ENCODE peak calls at places on chromosomes 2 and 18, in nine cellular contexts. B is right cardiac atrium, V is lung, U is body of pancreas, G is K562, R is NT2/D1, M is upper lobe of left lung, O is cardiac muscle cell, W is endothelial cell of umbilical vein. L is an unnamed sample. For H3K4me1 and H3K9me3, the result is how much of the 10 kb centered on the place peaks cover.

GRCh38 chr2:98507940-98508689 is 63.5 kb downstream of the INPP4A start:
- DNase-seq in M (no peak), U (peak), B (peak), V (no peak), G (peak), W (no peak), O (peak), R (no peak), L (no peak)

GRCh38 chr2:120012771-120013568 is at the start of gene EPB41L5:
- DNase-seq in M (peak), O (peak), R (peak), U (peak), W (peak), G (peak), B (peak), V (peak), L (peak)

GRCh38 chr2:152648336-152648735 is 68.9 kb downstream of the PRPF40A start:
- DNase-seq in M (no peak), O (no peak), R (no peak), G (no peak), W (peak), U (no peak), B (no peak), V (no peak), L (peak)

GRCh38 chr2:241351640-241352031 is 4.4 kb upstream of the FARP2 start:
- DNase-seq in M (no peak), W (no peak), O (no peak), R (no peak), B (no peak), V (no peak), U (no peak), G (no peak), L (no peak)

GRCh38 chr18:38445485-38446145 is 880.0 kb upstream of the CELF4 start:
- DNase-seq in V (no peak), O (no peak), U (no peak), M (no peak), G (no peak), B (no peak), R (no peak), W (no peak), L (no peak)

GRCh38 chr2:8132889-8133288 is 549.0 kb upstream of the ID2 start:
- DNase-seq in U (no peak), G (no peak), R (no peak), B (no peak), W (no peak), M (peak), O (no peak), V (no peak), L (no peak)

GRCh38 chr2:19890104-19890503 is 11.7 kb downstream of the TTC32 start:
- DNase-seq in U (no peak), B (no peak), R (no peak), W (no peak), V (peak), O (no peak), M (no peak), G (no peak), L (peak)

GRCh38 chr2:237260032-237260431 is 153.9 kb downstream of the COL6A3 start:
- DNase-seq in W (no peak), U (no peak), G (no peak), V (no peak), O (no peak), M (no peak), R (no peak), B (no peak), L (no peak)

GRCh38 chr2:160566717-160567116 is 73.1 kb upstream of the RBMS1 start:
- DNase-seq in R (no peak), M (no peak), O (no peak), G (no peak), U (peak), V (no peak), W (no peak), B (no peak), L (no peak)

GRCh38 chr2:173750831-173751230 is 214.3 kb downstream of the SP3 start:
- DNase-seq in M (no peak), B (no peak), G (no peak), W (no peak), V (no peak), U (no peak), O (no peak), R (no peak), L (no peak)

GRCh38 chr2:41722668-41723369 is 325.0 kb upstream of the PKDCC start:
- DNase-seq in V (no peak), B (peak), W (peak), U (no peak), R (no peak), M (no peak), G (no peak), O (no peak), L (no peak)

GRCh38 chr2:9488583-9489547 is 14.5 kb downstream of the IAH1 start:
- DNase-seq in V (no peak), O (no peak), B (no peak), U (no peak), M (no peak), R (no peak), G (no peak), W (no peak), L (no peak)

GRCh38 chr2:28333606-28334526 is 58.8 kb upstream of the FOSL2 start:
- DNase-seq in B (peak), O (no peak), U (peak), W (no peak), G (no peak), V (no peak), M (no peak), R (no peak), L (no peak)

GRCh38 chr18:36814994-36815393 is 13.8 kb downstream of the TPGS2 start:
- DNase-seq in V (no peak), G (peak), M (no peak), R (no peak), O (peak), B (no peak), W (no peak), U (peak), L (no peak)

GRCh38 chr18:51537487-51537886 is 340.0 kb upstream of the MEX3C start:
- DNase-seq in R (no peak), G (no peak), O (peak), U (peak), V (no peak), W (no peak), B (peak), M (no peak), L (no peak)

GRCh38 chr2:64656379-64656778 is 2.7 kb upstream of the SERTAD2 start:
- DNase-seq in B (no peak), G (no peak), O (no peak), U (no peak), V (no peak), W (no peak), M (no peak), R (no peak), L (no peak)

GRCh38 chr2:64659252-64659651 is 5.5 kb upstream of the SERTAD2 start:
- DNase-seq in V (no peak), B (no peak), M (no peak), W (no peak), G (no peak), R (no peak), U (no peak), O (no peak), L (no peak)

GRCh38 chr2:64655873-64656272 is 2.2 kb upstream of the SERTAD2 start:
- DNase-seq in R (no peak), B (no peak), V (no peak), M (no peak), O (no peak), W (no peak), U (no peak), G (no peak), L (no peak)

GRCh38 chr2:64658269-64658668 is 4.6 kb upstream of the SERTAD2 start:
- DNase-seq in O (no peak), B (no peak), V (no peak), M (no peak), R (no peak), G (no peak), U (no peak), W (no peak), L (no peak)

GRCh38 chr2:64657416-64657815 is 3.7 kb upstream of the SERTAD2 start:
- DNase-seq in W (no peak), V (no peak), U (no peak), O (no peak), M (no peak), R (no peak), G (no peak), B (no peak), L (no peak)
- H3K4me1 ChIP-seq in W (under half), V (under half), U (under half), O (under half), M (under half), R (under half), G (under half), B (under half), L (under half)

GRCh38 chr2:234880551-234881211 is 71.1 kb upstream of the SH3BP4 start:
- DNase-seq in M (no peak), R (no peak), U (peak), V (no peak), W (peak), G (no peak), O (no peak), B (no peak), L (no peak)

GRCh38 chr2:234885113-234885512 is 66.7 kb upstream of the SH3BP4 start:
- DNase-seq in W (no peak), O (peak), V (no peak), B (no peak), R (no peak), G (no peak), M (no peak), U (peak), L (no peak)

GRCh38 chr2:234884591-234884990 is 67.2 kb upstream of the SH3BP4 start:
- DNase-seq in R (no peak), O (no peak), W (no peak), U (no peak), G (no peak), M (no peak), V (no peak), B (no peak), L (no peak)

GRCh38 chr2:234879671-234880455 is 72.0 kb upstream of the SH3BP4 start:
- DNase-seq in U (peak), V (no peak), G (no peak), R (no peak), M (no peak), O (no peak), W (peak), B (no peak), L (no peak)

GRCh38 chr2:234881413-234882241 is 70.2 kb upstream of the SH3BP4 start:
- DNase-seq in B (peak), R (peak), W (peak), V (peak), G (peak), O (peak), U (peak), M (no peak), L (peak)
- H3K4me3 ChIP-seq in B (peak), R (no peak), W (peak), V (no peak), G (no peak), O (no peak), U (no peak), M (peak), L (no peak)

GRCh38 chr18:71443726-71444480 is 1100.2 kb downstream of the CBLN2 start:
- DNase-seq in B (no peak), M (no peak), R (no peak), O (no peak), U (no peak), G (no peak), W (no peak), V (no peak), L (no peak)
- H3K9me3 ChIP-seq in B (under half), M (under half), R (under half), O (under half), U (under half), G (under half), W (under half), V (under half), L (under half)

DNA sequence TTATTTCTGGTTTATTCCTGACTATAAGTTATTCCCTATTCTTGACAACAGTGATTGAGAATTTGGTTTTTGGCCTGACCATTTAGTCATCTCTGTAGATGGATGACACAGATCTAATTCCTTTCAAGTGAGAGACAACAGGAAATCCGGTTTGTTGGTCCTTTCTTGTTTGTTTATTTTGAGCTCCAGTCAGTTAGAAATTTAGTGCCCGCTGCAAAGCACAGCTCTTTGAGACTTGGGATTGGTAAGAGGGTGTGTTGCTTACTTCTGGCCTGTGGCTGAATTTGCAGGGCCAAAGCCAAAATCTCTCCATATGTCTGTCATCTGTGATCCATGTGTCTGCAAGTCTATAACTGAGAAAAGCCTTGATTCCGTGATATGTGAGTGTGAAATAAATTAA is 74.4 kb downstream of the BIN1 start:
- DNase-seq in M (no peak), R (no peak), U (no peak), O (no peak), B (no peak), G (no peak), W (no peak), V (no peak), L (no peak)
- H3K4me1 ChIP-seq in M (under half), R (under half), U (under half), O (under half), B (under half), G (under half), W (under half), V (under half), L (under half)

DNA sequence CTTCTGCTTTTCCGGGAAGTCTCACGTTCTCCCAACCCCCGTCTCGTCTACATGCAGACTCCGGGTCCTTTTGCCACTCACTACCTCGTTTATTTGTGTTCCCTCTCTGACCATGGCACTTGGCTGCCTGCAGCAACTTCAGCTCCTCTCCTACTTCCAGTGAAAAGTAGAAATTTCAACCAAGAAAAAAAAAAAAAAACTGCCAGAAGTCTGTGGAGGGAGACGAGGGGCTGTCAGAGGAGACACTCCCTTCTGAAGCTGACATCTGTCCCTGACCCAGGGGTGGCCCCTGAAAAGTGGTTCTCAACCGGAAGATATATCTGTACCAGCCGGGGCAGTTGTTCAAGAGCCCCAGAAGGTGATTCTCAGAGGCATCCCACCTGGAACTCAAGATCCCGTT is 742 bp upstream of the MYO5B start:
- DNase-seq in R (no peak), O (no peak), G (no peak), V (no peak), W (no peak), B (no peak), M (no peak), U (no peak), L (no peak)
- H3K4me3 ChIP-seq in R (no peak), O (no peak), G (no peak), V (no peak), W (no peak), B (no peak), M (peak), U (no peak), L (no peak)

DNA sequence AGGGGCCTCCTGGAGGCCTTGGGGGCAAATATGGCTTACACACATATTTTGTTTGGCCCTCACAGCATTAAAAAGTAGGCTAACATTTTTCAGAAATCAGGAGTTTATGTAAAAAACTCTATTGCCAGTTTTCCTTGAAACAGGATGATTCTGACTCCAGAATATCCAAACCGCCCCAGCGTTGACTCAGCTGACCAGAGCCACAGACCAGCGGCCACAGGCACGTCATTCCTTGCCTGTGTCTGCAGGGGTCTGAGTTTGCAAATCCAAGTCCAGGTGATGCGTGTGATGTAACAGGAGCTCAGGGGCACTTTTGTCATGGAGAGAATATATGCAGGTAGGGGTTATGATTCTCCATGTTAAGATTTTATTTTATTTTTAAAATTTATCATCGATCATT is 79.4 kb upstream of the ALKAL2 start:
- DNase-seq in V (no peak), M (no peak), G (no peak), W (no peak), U (no peak), O (no peak), R (no peak), B (no peak), L (no peak)
- H3K9me3 ChIP-seq in V (under half), M (under half), G (under half), W (under half), U (under half), O (under half), R (under half), B (under half), L (under half)